ENCODE peak calls at places on chromosomes 5 and 9, in four cellular contexts. One of them, this sample, is unnamed. For H3K4me1 and H3K27me3, the result is how much of the 10 kb centered on the place peaks cover.

GRCh38 chr9:101738566-101739183 is at the start of gene GRIN3A:
- DNase-seq in CD8-positive, alpha-beta memory T cell: no peak
- DNase-seq in Peyer's patch: no peak
- DNase-seq in left lung: peak
- DNase-seq in this sample: peak

GRCh38 chr5:143006511-143006910 is 236.3 kb downstream of the ARHGAP26 start:
- DNase-seq in Peyer's patch: no peak
- DNase-seq in left lung: no peak
- DNase-seq in CD8-positive, alpha-beta memory T cell: no peak
- DNase-seq in this sample: no peak

GRCh38 chr9:105535920-105536668 is 21.8 kb upstream of the FKTN start:
- DNase-seq in left lung: no peak
- DNase-seq in Peyer's patch: no peak
- DNase-seq in CD8-positive, alpha-beta memory T cell: no peak
- DNase-seq in this sample: no peak

GRCh38 chr9:130029223-130029583 is 13.8 kb downstream of the FNBP1 start:
- DNase-seq in left lung: no peak
- DNase-seq in Peyer's patch: no peak
- DNase-seq in CD8-positive, alpha-beta memory T cell: no peak
- DNase-seq in this sample: no peak

GRCh38 chr9:129511320-129511900 is 109.5 kb downstream of the C9orf50 start:
- DNase-seq in Peyer's patch: no peak
- DNase-seq in CD8-positive, alpha-beta memory T cell: no peak
- DNase-seq in left lung: no peak
- DNase-seq in this sample: peak

GRCh38 chr5:77230727-77231469 is 20.4 kb downstream of the PDE8B start:
- DNase-seq in Peyer's patch: no peak
- DNase-seq in left lung: no peak
- DNase-seq in CD8-positive, alpha-beta memory T cell: no peak
- DNase-seq in this sample: no peak

GRCh38 chr5:12269164-12269563 is 364.9 kb upstream of the CTNND2 start:
- DNase-seq in left lung: no peak
- DNase-seq in Peyer's patch: no peak
- DNase-seq in CD8-positive, alpha-beta memory T cell: no peak
- DNase-seq in this sample: no peak

GRCh38 chr5:10723519-10723918 is 37.5 kb downstream of the DAP start:
- DNase-seq in Peyer's patch: no peak
- DNase-seq in CD8-positive, alpha-beta memory T cell: no peak
- DNase-seq in left lung: no peak
- DNase-seq in this sample: no peak

GRCh38 chr5:144198386-144198785 is 27.7 kb downstream of the KCTD16 start:
- DNase-seq in Peyer's patch: no peak
- DNase-seq in left lung: no peak
- DNase-seq in CD8-positive, alpha-beta memory T cell: no peak
- DNase-seq in this sample: no peak

GRCh38 chr5:172603425-172603824 is 37.6 kb upstream of the NEURL1B start:
- DNase-seq in left lung: no peak
- DNase-seq in CD8-positive, alpha-beta memory T cell: no peak
- DNase-seq in Peyer's patch: no peak
- DNase-seq in this sample: peak

GRCh38 chr5:174732040-174733020 is 7.9 kb downstream of the MSX2 start:
- DNase-seq in Peyer's patch: no peak
- DNase-seq in CD8-positive, alpha-beta memory T cell: no peak
- DNase-seq in left lung: peak
- DNase-seq in this sample: no peak

GRCh38 chr5:149170292-149170691 is 29.0 kb downstream of the ABLIM3 start:
- DNase-seq in left lung: no peak
- DNase-seq in CD8-positive, alpha-beta memory T cell: no peak
- DNase-seq in Peyer's patch: no peak
- DNase-seq in this sample: no peak

GRCh38 chr5:149174847-149175234 is 33.5 kb downstream of the ABLIM3 start:
- DNase-seq in Peyer's patch: no peak
- DNase-seq in CD8-positive, alpha-beta memory T cell: no peak
- DNase-seq in left lung: no peak
- DNase-seq in this sample: no peak

GRCh38 chr5:149175346-149176113 is 34.2 kb downstream of the ABLIM3 start:
- DNase-seq in CD8-positive, alpha-beta memory T cell: no peak
- DNase-seq in left lung: no peak
- DNase-seq in Peyer's patch: no peak
- DNase-seq in this sample: no peak

GRCh38 chr5:149172261-149172660 is 31.0 kb downstream of the ABLIM3 start:
- DNase-seq in CD8-positive, alpha-beta memory T cell: no peak
- DNase-seq in Peyer's patch: no peak
- DNase-seq in left lung: no peak
- DNase-seq in this sample: no peak

GRCh38 chr5:149172709-149173505 is 31.6 kb downstream of the ABLIM3 start:
- DNase-seq in CD8-positive, alpha-beta memory T cell: no peak
- DNase-seq in Peyer's patch: no peak
- DNase-seq in left lung: no peak
- DNase-seq in this sample: no peak
- H3K4me1 ChIP-seq in CD8-positive, alpha-beta memory T cell: under half
- H3K4me1 ChIP-seq in Peyer's patch: under half
- H3K4me1 ChIP-seq in left lung: under half
- H3K4me1 ChIP-seq in this sample: under half

DNA sequence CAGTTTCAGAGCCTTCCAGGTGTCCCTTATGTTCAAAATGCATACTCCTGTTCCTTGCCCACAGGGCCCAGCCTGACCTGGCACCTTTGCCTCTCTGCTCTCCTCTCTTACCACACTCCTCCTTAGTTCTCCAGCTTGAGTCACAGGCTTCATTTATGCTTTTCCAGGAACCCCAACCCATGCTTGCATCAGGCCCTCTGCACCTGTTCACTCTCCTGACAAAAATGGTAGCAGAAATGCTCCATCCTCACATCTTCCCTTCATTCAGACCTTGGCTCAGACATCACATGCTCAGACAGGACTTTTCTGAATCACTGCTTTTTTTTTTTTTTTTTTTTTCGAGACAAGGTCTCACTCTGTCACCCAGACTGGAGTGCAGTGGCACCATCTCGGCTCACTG is 15.1 kb upstream of the RNF145 start:
- DNase-seq in CD8-positive, alpha-beta memory T cell: no peak
- DNase-seq in Peyer's patch: no peak
- DNase-seq in left lung: no peak
- DNase-seq in this sample: no peak
- H3K27me3 ChIP-seq in CD8-positive, alpha-beta memory T cell: under half
- H3K27me3 ChIP-seq in Peyer's patch: under half
- H3K27me3 ChIP-seq in left lung: under half
- H3K27me3 ChIP-seq in this sample: under half

DNA sequence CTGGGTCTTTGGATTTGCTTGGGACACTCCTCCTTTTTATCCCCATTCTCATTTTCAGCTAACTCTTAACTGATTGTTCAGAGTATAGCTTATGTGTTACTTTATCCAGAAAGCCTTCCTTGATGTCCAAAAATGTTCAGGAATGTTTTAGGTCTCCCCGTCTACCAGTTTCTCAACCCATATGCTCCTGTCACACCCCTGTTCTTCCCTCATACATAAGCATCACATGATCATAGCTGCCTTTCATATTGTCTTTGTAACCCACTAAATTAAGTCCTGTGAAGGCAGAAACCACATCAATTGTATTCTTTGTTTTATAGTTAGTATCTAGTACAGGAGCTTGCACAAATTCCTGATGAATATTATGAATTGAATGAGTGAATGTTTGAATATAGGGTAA is 321.9 kb upstream of the ACTBL2 start:
- DNase-seq in left lung: no peak
- DNase-seq in Peyer's patch: no peak
- DNase-seq in CD8-positive, alpha-beta memory T cell: no peak
- DNase-seq in this sample: no peak
- H3K27ac ChIP-seq in left lung: no peak
- H3K27ac ChIP-seq in Peyer's patch: no peak
- H3K27ac ChIP-seq in CD8-positive, alpha-beta memory T cell: no peak
- H3K27ac ChIP-seq in this sample: no peak

GRCh38 chr5:179912951-179913350 is 5.3 kb upstream of the TBC1D9B start:
- DNase-seq in Peyer's patch: no peak
- DNase-seq in CD8-positive, alpha-beta memory T cell: no peak
- DNase-seq in left lung: peak
- DNase-seq in this sample: no peak
- H3K4me1 ChIP-seq in Peyer's patch: under half
- H3K4me1 ChIP-seq in CD8-positive, alpha-beta memory T cell: under half
- H3K4me1 ChIP-seq in left lung: under half
- H3K4me1 ChIP-seq in this sample: under half

GRCh38 chr9:126563556-126563955 is 50.2 kb upstream of the LMX1B start:
- DNase-seq in left lung: no peak
- DNase-seq in Peyer's patch: no peak
- DNase-seq in CD8-positive, alpha-beta memory T cell: no peak
- DNase-seq in this sample: no peak
- H3K27me3 ChIP-seq in left lung: under half
- H3K27me3 ChIP-seq in Peyer's patch: under half
- H3K27me3 ChIP-seq in CD8-positive, alpha-beta memory T cell: under half
- H3K27me3 ChIP-seq in this sample: under half